ENCODE peak calls at places on chromosomes 3 and 15, in four cellular contexts. One of them, this sample, is unnamed.

GRCh38 chr3:11240496-11240895 is 31.7 kb upstream of the ATG7 start:
- DNase-seq in HS-27A: no peak
- DNase-seq in stimulated activated CD8-positive, alpha-beta memory T cell treated with anti-CD3 and anti-CD28 coated beads, Interleukin-15, amount 100 ng/mL, for 24 hours: no peak
- DNase-seq in stimulated activated CD4-positive, alpha-beta T cell treated with anti-CD3 and anti-CD28 coated beads, Interleukin-4, amount 100 ng/mL, for 48 hours: peak; percentile 52
- DNase-seq in this sample: no peak

GRCh38 chr15:74178326-74179100 is 5.0 kb downstream of the ISLR start:
- DNase-seq in HS-27A: no peak
- DNase-seq in stimulated activated CD8-positive, alpha-beta memory T cell treated with anti-CD3 and anti-CD28 coated beads, Interleukin-15, amount 100 ng/mL, for 24 hours: no peak
- DNase-seq in stimulated activated CD4-positive, alpha-beta T cell treated with anti-CD3 and anti-CD28 coated beads, Interleukin-4, amount 100 ng/mL, for 48 hours: no peak
- DNase-seq in this sample: no peak

GRCh38 chr3:171871392-171872274 is 28.5 kb downstream of the TMEM212 start:
- DNase-seq in HS-27A: no peak
- DNase-seq in stimulated activated CD8-positive, alpha-beta memory T cell treated with anti-CD3 and anti-CD28 coated beads, Interleukin-15, amount 100 ng/mL, for 24 hours: no peak
- DNase-seq in stimulated activated CD4-positive, alpha-beta T cell treated with anti-CD3 and anti-CD28 coated beads, Interleukin-4, amount 100 ng/mL, for 48 hours: no peak
- DNase-seq in this sample: no peak

GRCh38 chr3:115671761-115672455 is 48.6 kb downstream of the GAP43 start:
- DNase-seq in HS-27A: no peak
- DNase-seq in stimulated activated CD8-positive, alpha-beta memory T cell treated with anti-CD3 and anti-CD28 coated beads, Interleukin-15, amount 100 ng/mL, for 24 hours: no peak
- DNase-seq in stimulated activated CD4-positive, alpha-beta T cell treated with anti-CD3 and anti-CD28 coated beads, Interleukin-4, amount 100 ng/mL, for 48 hours: no peak
- DNase-seq in this sample: no peak

GRCh38 chr3:151976211-151977050 is 103.0 kb downstream of the SUCNR1 start:
- DNase-seq in HS-27A: peak; percentile 91
- DNase-seq in stimulated activated CD8-positive, alpha-beta memory T cell treated with anti-CD3 and anti-CD28 coated beads, Interleukin-15, amount 100 ng/mL, for 24 hours: no peak
- DNase-seq in stimulated activated CD4-positive, alpha-beta T cell treated with anti-CD3 and anti-CD28 coated beads, Interleukin-4, amount 100 ng/mL, for 48 hours: no peak
- DNase-seq in this sample: peak; percentile 85

GRCh38 chr3:7879572-7879971 is 622.1 kb upstream of the LMCD1 start:
- DNase-seq in HS-27A: no peak
- DNase-seq in stimulated activated CD8-positive, alpha-beta memory T cell treated with anti-CD3 and anti-CD28 coated beads, Interleukin-15, amount 100 ng/mL, for 24 hours: no peak
- DNase-seq in stimulated activated CD4-positive, alpha-beta T cell treated with anti-CD3 and anti-CD28 coated beads, Interleukin-4, amount 100 ng/mL, for 48 hours: no peak
- DNase-seq in this sample: no peak

GRCh38 chr15:38620108-38620507 is 55.5 kb upstream of the RASGRP1 start:
- DNase-seq in HS-27A: no peak
- DNase-seq in stimulated activated CD8-positive, alpha-beta memory T cell treated with anti-CD3 and anti-CD28 coated beads, Interleukin-15, amount 100 ng/mL, for 24 hours: no peak
- DNase-seq in stimulated activated CD4-positive, alpha-beta T cell treated with anti-CD3 and anti-CD28 coated beads, Interleukin-4, amount 100 ng/mL, for 48 hours: no peak
- DNase-seq in this sample: no peak

GRCh38 chr3:126582286-126582685 is 23.6 kb upstream of the C3orf22 start:
- DNase-seq in HS-27A: no peak
- DNase-seq in stimulated activated CD8-positive, alpha-beta memory T cell treated with anti-CD3 and anti-CD28 coated beads, Interleukin-15, amount 100 ng/mL, for 24 hours: no peak
- DNase-seq in stimulated activated CD4-positive, alpha-beta T cell treated with anti-CD3 and anti-CD28 coated beads, Interleukin-4, amount 100 ng/mL, for 48 hours: no peak
- DNase-seq in this sample: no peak

GRCh38 chr15:90419738-90420487 is 31.9 kb downstream of the IQGAP1 start:
- DNase-seq in HS-27A: peak; percentile 90
- DNase-seq in stimulated activated CD8-positive, alpha-beta memory T cell treated with anti-CD3 and anti-CD28 coated beads, Interleukin-15, amount 100 ng/mL, for 24 hours: no peak
- DNase-seq in stimulated activated CD4-positive, alpha-beta T cell treated with anti-CD3 and anti-CD28 coated beads, Interleukin-4, amount 100 ng/mL, for 48 hours: peak; percentile 30
- DNase-seq in this sample: no peak